ENCODE peak calls at places on chromosomes 13 and 19, in ten cellular contexts. L is SK-N-SH, X is transverse colon, W is stomach, Y is A549, Z is HepG2, M is ovary, S is upper lobe of left lung, G is GM12878, D is sigmoid colon. O is an unnamed sample.

GRCh38 chr19:1592755-1593628 is at the start of gene MBD3:
- DNase-seq in L (peak), X (peak), W (peak), Y (peak), Z (peak), M (peak), S (peak), G (peak), D (peak), O (peak)

GRCh38 chr13:50152224-50152623 is 137.0 kb downstream of the KCNRG start:
- DNase-seq in L (no peak), X (no peak), W (no peak), Y (no peak), Z (no peak), M (no peak), S (no peak), G (no peak), D (no peak), O (no peak)

GRCh38 chr19:2337329-2337707 is 8.8 kb downstream of the SPPL2B start:
- DNase-seq in L (peak), X (no peak), W (no peak), Y (no peak), Z (peak), M (peak), S (no peak), G (no peak), D (no peak), O (no peak)

GRCh38 chr13:42388326-42388725 is 116.4 kb downstream of the AKAP11 start:
- DNase-seq in L (no peak), X (no peak), W (no peak), Y (no peak), Z (no peak), M (no peak), S (no peak), G (no peak), D (no peak), O (no peak)

GRCh38 chr13:77619655-77620054 is 77.8 kb upstream of the SLAIN1 start:
- DNase-seq in L (no peak), X (no peak), W (no peak), Y (no peak), Z (no peak), M (no peak), S (no peak), G (no peak), D (no peak), O (no peak)

GRCh38 chr19:17415107-17415506 is 4.7 kb upstream of the MVB12A start:
- DNase-seq in L (no peak), X (no peak), W (no peak), Y (no peak), Z (no peak), M (peak), S (no peak), G (no peak), D (no peak), O (no peak)

GRCh38 chr13:32660227-32660626 is 74.0 kb downstream of the PDS5B start:
- DNase-seq in L (no peak), X (no peak), W (peak), Y (no peak), Z (no peak), M (no peak), S (no peak), G (no peak), D (no peak), O (no peak)

GRCh38 chr19:45713141-45713540 is 17.6 kb downstream of the FBXO46 start:
- DNase-seq in L (no peak), X (no peak), W (no peak), Y (no peak), Z (no peak), M (no peak), S (no peak), G (no peak), D (no peak), O (no peak)

GRCh38 chr13:84430441-84430840 is 548.2 kb upstream of the SLITRK1 start:
- DNase-seq in L (no peak), X (no peak), W (no peak), Y (no peak), Z (no peak), M (no peak), S (no peak), G (no peak), D (no peak), O (no peak)

GRCh38 chr13:73230714-73231113 is 171.9 kb downstream of the KLF5 start:
- DNase-seq in L (no peak), X (no peak), W (no peak), Y (no peak), Z (no peak), M (no peak), S (peak), G (no peak), D (no peak), O (no peak)

GRCh38 chr13:25455146-25455545 is 83.4 kb downstream of the ATP8A2 start:
- DNase-seq in L (no peak), X (no peak), W (no peak), Y (no peak), Z (no peak), M (no peak), S (peak), G (no peak), D (no peak), O (no peak)

GRCh38 chr13:98977568-98978270 is at the start of gene DOCK9:
- DNase-seq in L (no peak), X (peak), W (peak), Y (no peak), Z (no peak), M (peak), S (peak), G (no peak), D (peak), O (peak)

GRCh38 chr13:71979616-71980015 is 112.6 kb upstream of the DACH1 start:
- DNase-seq in L (no peak), X (no peak), W (no peak), Y (no peak), Z (peak), M (no peak), S (no peak), G (no peak), D (no peak), O (no peak)

GRCh38 chr13:70604448-70604847 is 496.2 kb upstream of the KLHL1 start:
- DNase-seq in L (no peak), X (no peak), W (no peak), Y (no peak), Z (no peak), M (no peak), S (no peak), G (no peak), D (no peak), O (no peak)

GRCh38 chr19:56660381-56661105 is 11.0 kb downstream of the ZNF835 start:
- DNase-seq in L (peak), X (no peak), W (no peak), Y (no peak), Z (no peak), M (peak), S (no peak), G (no peak), D (no peak), O (no peak)

DNA sequence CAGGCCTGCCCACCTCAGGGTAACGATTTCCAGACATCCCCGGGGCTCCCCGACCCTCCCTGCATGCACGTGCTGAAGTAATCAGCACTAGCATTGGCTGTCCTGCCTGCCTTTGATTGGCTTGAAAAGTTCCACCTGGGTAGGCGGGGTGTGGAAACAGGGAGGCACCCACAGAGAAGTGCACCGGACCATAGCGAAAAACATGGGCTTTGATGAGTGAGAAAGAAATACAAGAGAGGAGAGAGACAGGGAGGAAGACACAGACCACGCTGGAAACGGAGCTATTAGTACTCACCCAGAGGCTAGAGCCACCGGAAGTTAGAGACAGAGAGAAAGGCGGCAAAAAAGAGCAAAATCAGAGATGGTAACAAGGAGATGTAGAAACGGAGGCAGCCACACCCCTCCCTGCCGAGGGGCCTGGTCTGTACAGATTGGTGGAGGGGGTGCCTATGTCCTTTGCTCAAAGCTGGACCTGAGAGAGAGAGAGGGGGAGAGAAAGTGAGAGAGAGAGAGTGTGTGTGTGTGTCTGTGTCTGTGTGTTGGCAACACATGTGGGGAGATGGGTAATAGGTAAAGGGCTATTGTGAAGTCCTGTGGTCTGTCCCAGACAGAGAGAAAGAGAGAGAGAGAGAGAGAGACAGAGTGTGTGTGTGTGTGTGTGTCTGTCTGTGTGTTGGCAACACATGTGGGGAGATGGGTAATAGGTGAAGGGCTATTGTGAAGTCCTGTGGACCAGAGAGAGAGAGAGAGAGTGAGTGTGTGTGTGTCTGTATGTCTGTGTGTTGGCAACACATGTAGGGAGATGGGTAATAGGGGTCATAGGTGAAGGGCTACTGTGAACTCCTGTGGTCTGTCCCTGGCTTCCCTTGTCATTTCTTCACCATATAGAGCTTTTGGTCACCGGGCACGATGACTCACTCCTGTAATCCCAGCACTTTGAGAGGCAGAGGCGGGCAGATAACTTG is 2.9 kb downstream of the CGB3 start:
- DNase-seq in L (peak), X (no peak), W (no peak), Y (no peak), Z (peak), M (no peak), S (no peak), G (no peak), D (no peak), O (no peak)
- TF ChIP-seq CTCF in L (no peak), X (no peak), W (no peak), Y (no peak), Z (no peak), M (no peak), S (no peak), G (no peak), D (no peak), O (no peak)

DNA sequence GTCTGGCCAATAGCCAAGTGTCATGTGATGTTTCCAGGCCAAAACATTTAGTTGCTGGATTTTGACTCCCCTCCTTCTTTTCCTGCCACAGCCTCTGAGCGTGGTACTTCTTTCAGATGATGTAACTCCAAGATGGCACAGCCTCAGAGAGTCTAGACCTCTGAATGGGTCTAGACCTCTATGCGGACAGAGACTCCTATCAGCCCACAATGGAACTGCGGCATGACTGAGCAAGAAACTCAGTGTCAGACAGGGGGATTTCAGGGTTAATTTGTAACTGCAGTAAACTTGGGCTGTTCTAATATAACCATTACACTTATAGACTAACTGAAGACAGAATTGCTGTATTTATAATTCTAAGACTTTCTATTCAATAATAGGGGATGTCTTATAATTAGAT is 42.6 kb upstream of the ZDHHC20 start:
- DNase-seq in L (no peak), X (no peak), W (no peak), Y (no peak), Z (peak), M (no peak), S (no peak), G (no peak), D (no peak), O (no peak)
- TF ChIP-seq EP300 in L (no peak), X (no peak), W (no peak), Y (no peak), Z (no peak), M (no peak), S (no peak), G (no peak), D (no peak), O (no peak)

DNA sequence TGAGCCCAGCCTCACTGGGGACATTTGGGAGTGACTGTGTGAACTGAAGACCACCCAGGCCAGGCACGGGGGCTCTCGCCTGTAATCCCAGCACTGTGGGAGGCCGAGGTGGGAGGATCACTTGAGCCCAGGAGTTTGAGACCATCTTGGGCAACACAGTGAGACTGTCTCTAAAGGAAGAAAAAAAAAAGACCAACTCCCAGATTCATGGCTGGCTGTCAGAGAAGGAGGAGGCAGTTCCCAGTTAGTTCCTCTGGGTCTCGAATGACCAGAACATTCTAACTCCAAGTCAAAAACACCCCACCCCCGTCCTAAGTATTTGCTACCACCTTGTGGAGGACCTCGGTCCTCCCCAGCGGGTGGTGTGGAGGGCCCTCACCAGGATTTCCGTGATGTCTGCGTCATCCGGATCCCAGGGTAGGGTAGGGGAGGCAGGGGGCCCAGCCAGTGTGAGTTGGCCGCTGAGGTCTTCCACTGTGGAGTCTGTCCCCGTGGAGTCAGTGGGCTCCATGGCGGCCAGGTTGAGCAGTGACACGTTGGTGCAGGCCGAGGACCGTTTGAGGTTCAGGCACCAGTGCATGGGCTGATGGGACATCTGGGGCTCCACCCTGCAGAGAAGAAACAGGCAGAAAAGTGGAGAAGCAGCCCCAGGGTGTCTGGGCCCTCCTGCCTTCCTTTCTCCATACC is 1.3 kb downstream of the TSKS start:
- DNase-seq in L (no peak), X (no peak), W (no peak), Y (no peak), Z (peak), M (peak), S (no peak), G (no peak), D (no peak), O (no peak)
- TF ChIP-seq CTCF in L (no peak), X (no peak), W (no peak), Y (no peak), Z (peak), M (no peak), S (no peak), G (peak), D (no peak), O (no peak)

GRCh38 chr19:5623397-5624153 is 692 bp downstream of the SAFB start:
- DNase-seq in L (peak), X (peak), W (no peak), Y (no peak), Z (no peak), M (no peak), S (no peak), G (no peak), D (no peak), O (no peak)
- TF ChIP-seq EP300 in L (no peak), X (no peak), W (no peak), Y (no peak), Z (no peak), M (no peak), S (no peak), G (no peak), D (no peak), O (no peak)

DNA sequence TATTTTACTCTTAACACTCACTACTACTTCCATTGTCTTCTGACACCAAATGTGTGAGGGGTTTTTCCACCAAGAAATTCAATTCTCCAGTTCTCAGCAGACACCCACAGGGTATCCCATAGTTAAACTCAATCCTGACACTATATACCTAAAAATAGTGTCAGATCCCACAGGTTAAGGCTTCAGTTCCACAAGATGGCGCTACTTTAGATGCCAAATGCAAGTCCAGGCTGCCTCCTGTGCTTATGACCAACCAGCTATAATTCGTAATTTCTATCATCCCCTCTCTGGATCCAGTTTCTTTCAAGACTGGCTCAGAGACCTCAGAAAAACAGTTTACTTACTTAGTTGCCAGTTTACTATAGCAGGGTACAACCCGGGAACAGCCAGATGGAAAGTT is 1146.2 kb upstream of the SPRY2 start:
- DNase-seq in L (peak), X (no peak), W (no peak), Y (no peak), Z (peak), M (no peak), S (no peak), G (no peak), D (no peak), O (no peak)
- TF ChIP-seq CTCF in L (peak), X (no peak), W (no peak), Y (no peak), Z (peak), M (no peak), S (no peak), G (peak), D (no peak), O (no peak)

GRCh38 chr13:100495455-100495854 is 93.1 kb downstream of the GGACT start:
- DNase-seq in L (no peak), X (no peak), W (no peak), Y (no peak), Z (no peak), M (no peak), S (no peak), G (no peak), D (no peak), O (no peak)

GRCh38 chr13:100493418-100493817 is 95.2 kb downstream of the GGACT start:
- DNase-seq in L (no peak), X (no peak), W (no peak), Y (no peak), Z (no peak), M (no peak), S (peak), G (no peak), D (no peak), O (no peak)

GRCh38 chr13:100497394-100497793 is 91.2 kb downstream of the GGACT start:
- DNase-seq in L (no peak), X (no peak), W (no peak), Y (no peak), Z (no peak), M (no peak), S (no peak), G (no peak), D (no peak), O (no peak)
- TF ChIP-seq EP300 in L (no peak), X (no peak), W (no peak), Y (no peak), Z (no peak), M (no peak), S (no peak), G (no peak), D (no peak), O (no peak)

GRCh38 chr19:51712461-51713081 is 11.2 kb downstream of the HAS1 start:
- DNase-seq in L (no peak), X (no peak), W (no peak), Y (peak), Z (no peak), M (no peak), S (no peak), G (no peak), D (no peak), O (no peak)
- TF ChIP-seq CTCF in L (peak), X (peak), W (no peak), Y (peak), Z (peak), M (no peak), S (no peak), G (no peak), D (no peak), O (no peak)

GRCh38 chr13:40776232-40776631 is 5.2 kb upstream of the MRPS31 start:
- DNase-seq in L (no peak), X (no peak), W (no peak), Y (no peak), Z (no peak), M (no peak), S (no peak), G (no peak), D (no peak), O (no peak)

GRCh38 chr13:40776681-40777165 is 5.7 kb upstream of the MRPS31 start:
- DNase-seq in L (no peak), X (peak), W (no peak), Y (no peak), Z (no peak), M (no peak), S (peak), G (no peak), D (no peak), O (no peak)

GRCh38 chr13:40777957-40778235 is 6.9 kb upstream of the MRPS31 start:
- DNase-seq in L (no peak), X (no peak), W (no peak), Y (no peak), Z (no peak), M (no peak), S (no peak), G (no peak), D (no peak), O (no peak)

GRCh38 chr13:40779049-40779448 is 8.1 kb upstream of the MRPS31 start:
- DNase-seq in L (no peak), X (no peak), W (no peak), Y (no peak), Z (no peak), M (no peak), S (no peak), G (no peak), D (no peak), O (no peak)

GRCh38 chr13:40777166-40777956 is 6.4 kb upstream of the MRPS31 start:
- DNase-seq in L (peak), X (peak), W (no peak), Y (peak), Z (peak), M (no peak), S (no peak), G (no peak), D (no peak), O (peak)
- TF ChIP-seq EP300 in L (no peak), X (no peak), W (no peak), Y (no peak), Z (no peak), M (no peak), S (no peak), G (no peak), D (no peak), O (no peak)

GRCh38 chr19:50479761-50480251 is 3.2 kb upstream of the GARIN5A start:
- DNase-seq in L (no peak), X (no peak), W (no peak), Y (no peak), Z (no peak), M (no peak), S (no peak), G (no peak), D (no peak), O (no peak)

GRCh38 chr19:50476943-50477264 is 256 bp upstream of the GARIN5A start:
- DNase-seq in L (no peak), X (no peak), W (no peak), Y (no peak), Z (no peak), M (no peak), S (no peak), G (no peak), D (no peak), O (no peak)

GRCh38 chr19:50477751-50478515 is 1.3 kb upstream of the GARIN5A start:
- DNase-seq in L (no peak), X (no peak), W (no peak), Y (no peak), Z (no peak), M (no peak), S (no peak), G (no peak), D (no peak), O (no peak)

GRCh38 chr19:50480281-50481111 is 3.8 kb upstream of the GARIN5A start:
- DNase-seq in L (no peak), X (no peak), W (no peak), Y (no peak), Z (no peak), M (no peak), S (no peak), G (no peak), D (no peak), O (no peak)

GRCh38 chr19:50478901-50479715 is 2.5 kb upstream of the GARIN5A start:
- DNase-seq in L (no peak), X (no peak), W (no peak), Y (peak), Z (peak), M (no peak), S (no peak), G (no peak), D (no peak), O (no peak)
- TF ChIP-seq CTCF in L (peak), X (no peak), W (peak), Y (peak), Z (peak), M (no peak), S (peak), G (peak), D (no peak), O (no peak)